ENCODE peak calls at places on chromosome 1, in six cellular contexts. P is A673, R is WERI-Rb-1, Q is suprapubic skin, S is omental fat pad, B is A549. G is an unnamed sample.

GRCh38 chr1:15153842-15154479 is 414 bp downstream of the TMEM51 start:
- DNase-seq in P (peak; percentile 66), R (peak; percentile 80), Q (no peak), S (no peak), B (peak; percentile 65), G (peak; percentile 80)

GRCh38 chr1:182107218-182107617 is 45.7 kb upstream of the ZNF648 start:
- DNase-seq in P (no peak), R (no peak), Q (no peak), S (no peak), B (peak; percentile 14), G (no peak)

GRCh38 chr1:222911866-222912265 is 97.0 kb downstream of the DISP1 start:
- DNase-seq in P (no peak), R (no peak), Q (no peak), S (no peak), B (no peak), G (no peak)

GRCh38 chr1:97849350-97850339 is 71.2 kb downstream of the DPYD start:
- DNase-seq in P (peak; percentile 92), R (no peak), Q (no peak), S (no peak), B (peak; percentile 36), G (no peak)

GRCh38 chr1:207069059-207069458 is 16.0 kb downstream of the PFKFB2 start:
- DNase-seq in P (no peak), R (no peak), Q (no peak), S (no peak), B (no peak), G (no peak)

GRCh38 chr1:23125489-23125888 is 43.2 kb downstream of the LUZP1 start:
- DNase-seq in P (no peak), R (no peak), Q (no peak), S (no peak), B (no peak), G (no peak)

GRCh38 chr1:26829214-26829911 is 2.9 kb downstream of the ZDHHC18 start:
- DNase-seq in P (no peak), R (no peak), Q (no peak), S (no peak), B (no peak), G (no peak)

GRCh38 chr1:17155257-17155895 is 36.1 kb upstream of the PADI2 start:
- DNase-seq in P (no peak), R (no peak), Q (no peak), S (no peak), B (no peak), G (no peak)

GRCh38 chr1:69861641-69862040 is 293.9 kb downstream of the LRRC7 start:
- DNase-seq in P (no peak), R (no peak), Q (no peak), S (no peak), B (no peak), G (no peak)

GRCh38 chr1:5751833-5752714 is 240.2 kb downstream of the NPHP4 start:
- DNase-seq in P (no peak), R (peak; percentile 49), Q (no peak), S (no peak), B (no peak), G (no peak)

GRCh38 chr1:230684998-230685397 is 28.9 kb downstream of the AGT start:
- DNase-seq in P (no peak), R (no peak), Q (no peak), S (no peak), B (no peak), G (no peak)

GRCh38 chr1:20849100-20849499 is 62.0 kb upstream of the HP1BP3 start:
- DNase-seq in P (no peak), R (no peak), Q (no peak), S (no peak), B (no peak), G (no peak)

GRCh38 chr1:221689138-221689537 is 52.8 kb downstream of the DUSP10 start:
- DNase-seq in P (no peak), R (no peak), Q (no peak), S (no peak), B (no peak), G (no peak)

GRCh38 chr1:25683731-25684130 is 67.1 kb downstream of the MAN1C1 start:
- DNase-seq in P (no peak), R (no peak), Q (no peak), S (no peak), B (no peak), G (no peak)

DNA sequence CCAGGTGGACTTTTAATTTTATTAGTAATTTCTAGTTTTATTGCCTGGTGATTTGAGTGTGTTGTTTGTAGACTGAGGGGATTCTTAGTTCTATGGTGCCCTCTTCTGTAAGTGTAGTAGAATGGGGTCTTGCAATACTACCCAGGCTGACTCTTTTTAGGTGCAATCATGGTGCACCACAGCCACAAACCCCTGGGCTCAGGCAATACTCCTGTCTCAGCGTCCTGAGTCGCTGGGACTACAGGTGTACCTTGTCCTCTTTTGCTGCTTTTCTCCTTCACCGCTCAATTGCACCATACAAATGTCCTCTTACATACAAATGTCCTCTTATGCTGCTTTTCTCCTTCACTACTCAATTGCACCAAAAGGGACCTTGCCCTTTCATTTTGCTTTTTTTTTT is 43.1 kb downstream of the SCP2 start:
- DNase-seq in P (peak; percentile 40), R (peak; percentile 18), Q (no peak), S (no peak), B (peak; percentile 20), G (no peak)
- TF ChIP-seq CTCF in P (peak; percentile 57), R (peak; percentile 40), Q (no peak), S (no peak), B (no peak), G (peak; percentile 46)

GRCh38 chr1:192879416-192879815 is 70.6 kb downstream of the RGS2 start:
- DNase-seq in P (no peak), R (no peak), Q (no peak), S (no peak), B (no peak), G (no peak)
- TF ChIP-seq CTCF in P (no peak), R (no peak), Q (no peak), S (no peak), B (no peak), G (no peak)

GRCh38 chr1:32352831-32353383 is 9.4 kb downstream of the FAM229A start:
- DNase-seq in P (no peak), R (no peak), Q (no peak), S (no peak), B (no peak), G (no peak)

GRCh38 chr1:32351859-32352745 is 10.2 kb downstream of the FAM229A start:
- DNase-seq in P (no peak), R (peak; percentile 74), Q (peak; percentile 83), S (no peak), B (peak; percentile 18), G (no peak)

GRCh38 chr1:32349211-32349708 is 13.0 kb downstream of the FAM229A start:
- DNase-seq in P (no peak), R (no peak), Q (no peak), S (no peak), B (no peak), G (no peak)

GRCh38 chr1:32350785-32351076 is 11.6 kb downstream of the FAM229A start:
- DNase-seq in P (no peak), R (no peak), Q (no peak), S (no peak), B (no peak), G (no peak)

GRCh38 chr1:32351077-32351858 is 11.0 kb downstream of the FAM229A start:
- DNase-seq in P (peak; percentile 97), R (peak; percentile 97), Q (peak; percentile 97), S (peak; percentile 77), B (peak; percentile 92), G (peak; percentile 96)
- TF ChIP-seq CTCF in P (peak; percentile 75), R (peak; percentile 47), Q (peak; percentile 14), S (no peak), B (peak; percentile 29), G (peak; percentile 73)

GRCh38 chr1:243917863-243918565 is 68.0 kb upstream of the AKT3 start:
- DNase-seq in P (no peak), R (no peak), Q (no peak), S (no peak), B (no peak), G (no peak)

GRCh38 chr1:243912347-243912746 is 62.3 kb upstream of the AKT3 start:
- DNase-seq in P (no peak), R (no peak), Q (no peak), S (no peak), B (no peak), G (no peak)

GRCh38 chr1:243921113-243921512 is 71.1 kb upstream of the AKT3 start:
- DNase-seq in P (no peak), R (no peak), Q (no peak), S (no peak), B (no peak), G (no peak)

GRCh38 chr1:243917177-243917862 is 67.3 kb upstream of the AKT3 start:
- DNase-seq in P (peak; percentile 52), R (peak; percentile 76), Q (no peak), S (no peak), B (peak; percentile 64), G (no peak)

DNA sequence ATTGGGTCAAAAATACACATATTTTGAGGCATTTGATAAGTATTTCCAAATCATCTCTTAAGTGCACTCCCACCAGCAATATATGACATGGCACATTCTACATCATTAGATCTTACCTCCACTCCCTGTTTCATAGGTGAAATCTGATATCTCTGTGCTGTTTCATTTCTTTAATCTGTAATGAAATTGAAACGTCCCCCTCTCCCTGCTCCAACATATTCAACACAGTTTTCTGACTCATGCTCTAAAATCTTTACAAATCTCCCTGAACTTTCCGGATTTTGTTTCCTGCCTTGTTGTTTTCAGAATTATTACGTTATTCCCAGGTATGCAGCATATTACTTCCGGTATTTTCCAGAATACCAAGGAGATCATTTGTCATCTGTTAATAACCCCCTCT is 66.1 kb upstream of the AKT3 start:
- DNase-seq in P (no peak), R (no peak), Q (no peak), S (no peak), B (no peak), G (no peak)
- TF ChIP-seq CTCF in P (no peak), R (no peak), Q (no peak), S (no peak), B (no peak), G (no peak)

GRCh38 chr1:192053661-192054060 is 104.6 kb upstream of the RGS18 start:
- DNase-seq in P (peak; percentile 48), R (no peak), Q (no peak), S (no peak), B (no peak), G (no peak)

GRCh38 chr1:192061556-192061955 is 96.7 kb upstream of the RGS18 start:
- DNase-seq in P (no peak), R (no peak), Q (no peak), S (no peak), B (no peak), G (no peak)

GRCh38 chr1:192057766-192058165 is 100.5 kb upstream of the RGS18 start:
- DNase-seq in P (no peak), R (no peak), Q (no peak), S (no peak), B (no peak), G (no peak)
- TF ChIP-seq CTCF in P (no peak), R (no peak), Q (no peak), S (no peak), B (no peak), G (no peak)

DNA sequence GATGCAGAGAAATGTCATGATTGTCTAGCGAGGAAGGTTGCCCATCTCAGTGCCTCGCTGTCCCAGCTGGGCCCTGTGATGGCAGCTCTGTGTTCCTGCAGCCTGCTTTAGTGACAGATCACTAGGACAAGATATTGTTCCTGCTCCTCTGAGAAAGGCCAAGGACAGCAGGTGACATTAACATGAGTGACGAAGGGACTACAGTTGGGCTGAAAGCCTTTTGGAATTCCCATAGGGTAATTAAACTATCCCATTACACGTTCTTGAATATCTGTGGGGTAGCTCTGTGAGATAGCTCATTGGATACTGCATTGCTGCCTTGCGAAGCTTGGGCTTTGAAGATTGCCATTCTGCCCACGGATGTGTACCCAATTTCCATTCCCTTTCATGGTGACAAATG is 78.2 kb upstream of the COA6 start:
- DNase-seq in P (no peak), R (no peak), Q (no peak), S (no peak), B (no peak), G (no peak)
- TF ChIP-seq CTCF in P (no peak), R (no peak), Q (no peak), S (no peak), B (no peak), G (no peak)